ENCODE peak calls at places on chromosome 1, in seven cellular contexts. P, K, O, L, T, Y and F are unnamed samples.
A peak's percentile ranks its signal among the peaks of the same experiment; 100 is the strongest.

GRCh38 chr1:41890841-41891311 is 27.8 kb downstream of the HIVEP3 start:
- DNase-seq in P (no peak), K (no peak), O (no peak), L (no peak), T (no peak), Y (no peak), F (no peak)

GRCh38 chr1:89758127-89758526 is 62.7 kb upstream of the LRRC8D start:
- DNase-seq in P (no peak), K (no peak), O (no peak), L (no peak), T (no peak), Y (no peak), F (no peak)

GRCh38 chr1:100455478-100456072 is 82.4 kb upstream of the GPR88 start:
- DNase-seq in P (no peak), K (no peak), O (no peak), L (no peak), T (no peak), Y (no peak), F (no peak)

GRCh38 chr1:19429611-19430010 is 55.7 kb downstream of the CAPZB start:
- DNase-seq in P (no peak), K (no peak), O (no peak), L (no peak), T (no peak), Y (no peak), F (no peak)

GRCh38 chr1:232594018-232594502 is 35.9 kb downstream of the SIPA1L2 start:
- DNase-seq in P (no peak), K (no peak), O (no peak), L (no peak), T (no peak), Y (no peak), F (no peak)

GRCh38 chr1:178684542-178685000 is 40.5 kb upstream of the RALGPS2 start:
- DNase-seq in P (peak; percentile 65), K (no peak), O (no peak), L (no peak), T (no peak), Y (peak; percentile 52), F (no peak)

GRCh38 chr1:29672955-29673507 is 436.7 kb downstream of the PTPRU start:
- DNase-seq in P (no peak), K (no peak), O (no peak), L (no peak), T (no peak), Y (no peak), F (no peak)

GRCh38 chr1:230315099-230315498 is 111.0 kb downstream of the PGBD5 start:
- DNase-seq in P (no peak), K (no peak), O (no peak), L (no peak), T (no peak), Y (no peak), F (no peak)

GRCh38 chr1:92901699-92902405 is 59.4 kb downstream of the DIPK1A start:
- DNase-seq in P (no peak), K (no peak), O (no peak), L (no peak), T (no peak), Y (no peak), F (no peak)

GRCh38 chr1:28450561-28450960 is 55.3 kb upstream of the RCC1 start:
- DNase-seq in P (no peak), K (no peak), O (no peak), L (no peak), T (no peak), Y (no peak), F (no peak)

GRCh38 chr1:211017066-211017691 is 116.8 kb downstream of the KCNH1 start:
- DNase-seq in P (no peak), K (no peak), O (no peak), L (no peak), T (no peak), Y (peak; percentile 8), F (no peak)

GRCh38 chr1:111565079-111565478 is 54.5 kb upstream of the RAP1A start:
- DNase-seq in P (no peak), K (no peak), O (no peak), L (no peak), T (no peak), Y (no peak), F (no peak)

GRCh38 chr1:201137579-201138310 is 10.8 kb upstream of the ASCL5 start:
- DNase-seq in P (no peak), K (no peak), O (no peak), L (no peak), T (no peak), Y (no peak), F (no peak)

GRCh38 chr1:31580891-31581603 is 4.7 kb downstream of the TINAGL1 start:
- DNase-seq in P (no peak), K (no peak), O (no peak), L (no peak), T (no peak), Y (no peak), F (no peak)

GRCh38 chr1:110421159-110421777 is 13.8 kb upstream of the LAMTOR5 start:
- DNase-seq in P (no peak), K (no peak), O (no peak), L (no peak), T (no peak), Y (no peak), F (no peak)

GRCh38 chr1:180168786-180169640 is 14.3 kb downstream of the QSOX1 start:
- DNase-seq in P (no peak), K (no peak), O (no peak), L (peak; percentile 81), T (peak; percentile 76), Y (peak; percentile 43), F (peak; percentile 80)

GRCh38 chr1:239733995-239734394 is 347.6 kb downstream of the CHRM3 start:
- DNase-seq in P (no peak), K (no peak), O (no peak), L (no peak), T (no peak), Y (no peak), F (no peak)

GRCh38 chr1:198234511-198235251 is 77.9 kb downstream of the NEK7 start:
- DNase-seq in P (no peak), K (no peak), O (no peak), L (no peak), T (no peak), Y (no peak), F (no peak)

GRCh38 chr1:42773420-42773819 is 6.4 kb downstream of the C1orf50 start:
- DNase-seq in P (no peak), K (no peak), O (no peak), L (no peak), T (no peak), Y (no peak), F (no peak)

DNA sequence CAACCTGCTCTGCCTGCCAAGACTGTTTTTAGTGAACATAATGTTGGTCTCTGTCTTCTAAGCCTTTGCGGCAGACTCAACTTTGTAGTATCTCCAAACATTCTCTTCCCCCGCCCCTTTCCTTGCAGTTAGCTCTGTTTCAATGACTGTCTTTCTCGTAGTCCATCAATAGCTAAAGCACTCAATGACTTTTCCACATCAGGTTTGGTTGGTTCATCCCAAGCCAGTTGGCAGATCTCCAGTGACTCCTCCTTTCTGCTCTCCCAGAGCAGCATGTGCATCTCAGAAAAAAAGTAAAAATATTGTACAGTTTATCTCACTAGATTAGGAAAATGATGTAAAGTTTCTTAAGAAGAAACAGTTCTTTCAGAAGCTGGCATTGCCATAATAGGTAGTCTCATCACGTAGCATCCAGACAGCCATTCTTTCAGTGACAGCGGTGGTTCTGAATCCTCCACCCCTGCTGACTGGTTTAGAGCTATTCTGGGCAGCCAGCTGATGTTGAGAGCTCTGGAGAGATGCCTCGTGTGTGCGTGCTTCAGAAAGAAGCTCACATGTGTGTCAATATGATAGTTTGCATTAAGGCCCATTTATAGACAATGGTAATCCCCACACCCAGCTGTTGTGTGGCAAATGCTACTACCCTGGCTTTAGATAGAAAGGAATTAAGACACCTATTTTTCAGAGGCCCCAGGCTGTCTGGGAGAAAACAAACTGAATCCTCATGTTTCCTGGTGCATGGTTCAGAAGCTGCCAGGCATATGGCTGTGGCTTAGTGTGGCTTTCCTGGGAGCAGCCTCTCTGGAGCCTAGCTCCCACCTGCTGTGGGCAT is 53.2 kb downstream of the CNN3 start:
- DNase-seq in P (no peak), K (no peak), O (no peak), L (no peak), T (no peak), Y (no peak), F (no peak)
- TF ChIP-seq SP1 in P (no peak), K (no peak), O (no peak), L (no peak), T (no peak), Y (no peak), F (no peak)

DNA sequence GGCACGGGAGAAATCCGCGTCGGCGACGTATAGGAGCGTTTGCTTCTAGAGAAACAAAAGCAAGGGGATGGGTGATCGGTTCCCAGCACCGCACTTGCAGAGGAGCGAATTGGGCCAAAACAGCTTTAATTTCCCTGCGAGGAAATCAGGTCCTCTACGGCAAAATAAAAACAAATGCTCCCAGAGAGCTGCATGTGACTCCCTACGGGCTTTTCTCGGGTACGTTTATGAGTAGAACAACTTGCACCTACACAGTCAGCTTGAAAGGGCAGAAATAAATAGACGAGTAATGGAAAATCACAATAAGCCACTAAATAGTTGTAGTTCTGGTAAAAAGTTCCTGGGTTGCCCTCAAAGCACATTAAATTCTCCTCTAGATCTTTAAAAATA is 1.2 kb downstream of the NHLH2 start:
- DNase-seq in P (no peak), K (no peak), O (no peak), L (no peak), T (no peak), Y (no peak), F (no peak)
- TF ChIP-seq SP1 in P (no peak), K (no peak), O (no peak), L (no peak), T (no peak), Y (no peak), F (no peak)

GRCh38 chr1:63686696-63687095 is 87.1 kb upstream of the ROR1 start:
- DNase-seq in P (no peak), K (no peak), O (no peak), L (no peak), T (no peak), Y (no peak), F (no peak)

GRCh38 chr1:63683759-63684158 is 90.1 kb upstream of the ROR1 start:
- DNase-seq in P (no peak), K (no peak), O (no peak), L (no peak), T (no peak), Y (no peak), F (no peak)

GRCh38 chr1:63690966-63691365 is 82.9 kb upstream of the ROR1 start:
- DNase-seq in P (no peak), K (no peak), O (no peak), L (no peak), T (no peak), Y (no peak), F (no peak)

GRCh38 chr1:63691672-63692425 is 82.0 kb upstream of the ROR1 start:
- DNase-seq in P (peak; percentile 78), K (no peak), O (no peak), L (peak; percentile 84), T (peak; percentile 55), Y (peak; percentile 71), F (peak; percentile 41)

GRCh38 chr1:63688302-63688701 is 85.5 kb upstream of the ROR1 start:
- DNase-seq in P (no peak), K (no peak), O (no peak), L (no peak), T (no peak), Y (no peak), F (no peak)
- TF ChIP-seq SP1 in P (no peak), K (no peak), O (no peak), L (no peak), T (no peak), Y (no peak), F (no peak)

DNA sequence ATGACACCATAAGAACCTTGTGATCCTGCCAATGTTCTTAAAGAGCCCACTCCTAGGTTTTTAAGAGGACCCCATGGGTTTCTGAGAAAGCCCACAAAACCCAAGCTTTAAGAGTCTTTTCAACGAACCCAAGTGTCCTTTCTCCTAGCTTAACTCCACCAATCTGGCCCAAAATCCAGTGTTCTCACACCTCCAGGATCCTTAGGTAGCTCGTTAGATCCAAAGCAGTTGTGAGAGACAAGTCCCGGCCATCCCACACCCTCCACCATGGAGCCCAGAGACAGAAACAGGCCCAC is 1.7 kb downstream of the DENND4B start:
- DNase-seq in P (no peak), K (no peak), O (no peak), L (no peak), T (no peak), Y (no peak), F (no peak)
- TF ChIP-seq SP1 in P (no peak), K (no peak), O (no peak), L (no peak), T (no peak), Y (no peak), F (no peak)